ENCODE peak calls at places on chromosomes 2 and 18, in six cellular contexts. D is A549, I is GM12878, R is endothelial cell of umbilical vein, G is NB4, N is K562. W is an unnamed sample.

GRCh38 chr2:176626796-176627195 is 357.6 kb downstream of the MTX2 start:
- DNase-seq in D (no peak), N (no peak), I (no peak), R (no peak), G (no peak), W (no peak)

GRCh38 chr18:68925268-68925667 is 127.4 kb downstream of the CCDC102B start:
- DNase-seq in I (no peak), R (no peak), N (no peak), G (peak; percentile 12), D (no peak), W (no peak)

GRCh38 chr2:199943373-199943772 is 11.9 kb downstream of the TYW5 start:
- DNase-seq in N (no peak), R (no peak), D (no peak), G (no peak), I (no peak), W (no peak)

GRCh38 chr18:12460874-12461273 is 53.1 kb downstream of the PRELID3A start:
- DNase-seq in G (peak; percentile 63), I (no peak), N (no peak), R (peak; percentile 94), D (no peak), W (no peak)

GRCh38 chr2:173678186-173678585 is 287.0 kb downstream of the SP3 start:
- DNase-seq in I (no peak), G (no peak), N (no peak), R (no peak), D (no peak), W (no peak)

GRCh38 chr2:123826729-123827271 is 198.3 kb upstream of the CNTNAP5 start:
- DNase-seq in I (no peak), D (no peak), N (no peak), G (no peak), R (no peak), W (no peak)

GRCh38 chr2:96116424-96116878 is at the start of gene ADRA2B:
- DNase-seq in D (peak; percentile 46), R (peak; percentile 19), G (no peak), N (peak; percentile 80), I (no peak), W (peak; percentile 85)

GRCh38 chr2:128633501-128633900 is 314.8 kb upstream of the HS6ST1 start:
- DNase-seq in N (no peak), G (no peak), D (no peak), I (no peak), R (no peak), W (no peak)

GRCh38 chr18:73564073-73564472 is 583.6 kb downstream of the FBXO15 start:
- DNase-seq in R (no peak), N (no peak), G (peak; percentile 1), I (no peak), D (no peak), W (no peak)

GRCh38 chr2:25340340-25340886 is 1.3 kb downstream of the DNMT3A start:
- DNase-seq in R (no peak), N (peak; percentile 37), G (peak; percentile 36), D (no peak), I (no peak), W (no peak)

GRCh38 chr2:206255003-206255402 is 19.5 kb upstream of the ZDBF2 start:
- DNase-seq in R (no peak), D (no peak), G (no peak), N (no peak), I (no peak), W (peak; percentile 49)

GRCh38 chr2:40556298-40556697 is 104.4 kb upstream of the SLC8A1 start:
- DNase-seq in R (no peak), D (no peak), N (no peak), I (no peak), G (no peak), W (no peak)

GRCh38 chr2:204239756-204240155 is 303.2 kb downstream of the ICOS start:
- DNase-seq in R (no peak), D (no peak), I (no peak), G (no peak), N (no peak), W (no peak)

GRCh38 chr2:64839844-64840243 is 149.4 kb upstream of the SLC1A4 start:
- DNase-seq in N (no peak), G (peak; percentile 84), I (no peak), R (no peak), D (no peak), W (no peak)

GRCh38 chr2:193816008-193816407 is 1621.3 kb upstream of the TMEFF2 start:
- DNase-seq in D (no peak), I (no peak), R (no peak), N (no peak), G (no peak), W (no peak)
- TF ChIP-seq MAX in D (no peak), I (no peak), R (no peak), N (no peak), G (no peak), W (no peak)

GRCh38 chr2:217469203-217469810 is 533.5 kb downstream of the TNS1 start:
- DNase-seq in N (no peak), I (no peak), G (no peak), R (no peak), D (no peak), W (no peak)
- TF ChIP-seq MAX in N (no peak), I (no peak), G (no peak), R (no peak), D (no peak), W (no peak)

GRCh38 chr2:85827879-85828569 is 60.8 kb downstream of the ST3GAL5 start:
- DNase-seq in D (no peak), G (no peak), I (no peak), R (no peak), N (no peak), W (no peak)

GRCh38 chr2:85826990-85827878 is 61.6 kb downstream of the ST3GAL5 start:
- DNase-seq in I (no peak), N (peak; percentile 81), D (peak; percentile 88), G (peak; percentile 74), R (peak; percentile 61), W (peak; percentile 87)

GRCh38 chr2:85831735-85832134 is 57.1 kb downstream of the ST3GAL5 start:
- DNase-seq in I (no peak), G (no peak), D (no peak), N (no peak), R (no peak), W (no peak)

GRCh38 chr2:85828725-85829124 is 60.1 kb downstream of the ST3GAL5 start:
- DNase-seq in R (no peak), D (no peak), N (no peak), I (no peak), G (no peak), W (no peak)

DNA sequence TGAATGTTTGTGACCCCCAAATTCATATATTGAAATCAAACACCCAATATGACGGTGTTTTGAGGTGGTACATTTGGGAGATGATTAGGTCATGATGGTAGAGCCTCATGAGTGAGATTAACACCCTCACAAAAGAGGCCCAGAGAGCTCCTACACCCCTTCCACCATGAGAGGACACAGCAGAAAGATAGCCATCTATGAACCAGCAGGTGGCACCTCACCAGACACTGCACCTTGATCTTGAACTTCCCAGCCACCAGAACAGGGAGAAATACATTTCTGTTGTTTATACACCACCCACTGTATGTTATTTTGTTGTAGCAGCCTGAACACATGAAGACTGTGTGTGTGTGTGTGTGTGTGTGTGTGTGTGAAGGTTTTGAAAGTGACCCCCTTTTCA is 58.1 kb downstream of the ST3GAL5 start:
- DNase-seq in D (no peak), R (no peak), I (no peak), N (no peak), G (no peak), W (no peak)
- TF ChIP-seq MAX in D (no peak), R (no peak), I (no peak), N (no peak), G (no peak), W (no peak)

GRCh38 chr2:141957827-141958440 is 172.9 kb downstream of the LRP1B start:
- DNase-seq in D (no peak), I (no peak), G (no peak), N (no peak), R (no peak), W (no peak)

GRCh38 chr2:141959941-141960340 is 170.9 kb downstream of the LRP1B start:
- DNase-seq in G (no peak), I (no peak), R (no peak), D (no peak), N (no peak), W (no peak)

GRCh38 chr2:141959016-141959415 is 171.8 kb downstream of the LRP1B start:
- DNase-seq in G (no peak), N (no peak), I (no peak), D (no peak), R (no peak), W (no peak)

GRCh38 chr2:141957321-141957720 is 173.5 kb downstream of the LRP1B start:
- DNase-seq in G (no peak), D (no peak), I (no peak), N (no peak), R (no peak), W (no peak)
- TF ChIP-seq MAX in G (no peak), D (no peak), I (no peak), N (no peak), R (no peak), W (no peak)

GRCh38 chr2:196951973-196952372 is 25.5 kb upstream of the PGAP1 start:
- DNase-seq in D (no peak), N (no peak), R (no peak), G (no peak), I (no peak), W (no peak)

GRCh38 chr2:196955036-196955435 is 28.5 kb upstream of the PGAP1 start:
- DNase-seq in I (no peak), G (no peak), R (no peak), D (no peak), N (no peak), W (no peak)

GRCh38 chr2:196957881-196958525 is 31.5 kb upstream of the PGAP1 start:
- DNase-seq in R (no peak), D (no peak), I (no peak), G (no peak), N (no peak), W (no peak)

GRCh38 chr2:196957442-196957841 is 30.9 kb upstream of the PGAP1 start:
- DNase-seq in D (no peak), N (no peak), I (no peak), G (no peak), R (no peak), W (no peak)

DNA sequence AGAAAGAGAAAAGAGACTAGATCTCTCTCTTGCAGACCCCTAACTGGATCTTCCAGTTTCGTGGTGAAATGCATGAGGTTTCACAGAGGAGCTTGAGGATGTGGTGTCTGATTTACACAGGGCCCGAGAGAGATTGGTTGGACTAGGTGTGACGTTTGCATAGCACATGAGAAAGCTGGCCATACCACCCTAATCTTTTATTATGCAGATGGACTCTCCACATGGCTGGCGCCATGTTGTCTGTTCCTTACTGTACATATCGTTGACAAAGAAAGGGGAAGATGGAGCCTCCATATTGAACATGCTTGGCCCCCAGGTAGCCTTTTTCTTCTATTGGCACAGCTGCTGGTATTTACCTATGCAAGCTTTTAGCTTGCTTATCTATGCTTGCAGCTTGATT is 27.5 kb upstream of the PGAP1 start:
- DNase-seq in N (no peak), D (no peak), I (no peak), R (no peak), G (no peak), W (no peak)
- TF ChIP-seq MAX in N (no peak), D (no peak), I (no peak), R (no peak), G (no peak), W (no peak)

GRCh38 chr2:166344286-166345113 is 31.2 kb downstream of the SCN9A start:
- DNase-seq in R (no peak), I (no peak), N (no peak), D (no peak), G (no peak), W (no peak)
- TF ChIP-seq MAX in R (no peak), I (no peak), N (no peak), D (no peak), G (no peak), W (no peak)

W was measured in WTC11.